ENCODE peak calls at places on chromosomes 12 and 14, in six cellular contexts. One of them, this sample, is unnamed.

GRCh38 chr12:51590347-51591019 is 550 bp upstream of the SCN8A start:
- DNase-seq in lower leg skin: no peak
- DNase-seq in fibroblast of mammary gland: peak; percentile 64
- DNase-seq in brain microvascular endothelial cell: peak; percentile 7
- DNase-seq in H9: no peak
- DNase-seq in IMR-90: peak; percentile 75
- DNase-seq in this sample: peak; percentile 96

GRCh38 chr14:85257287-85257686 is 272.7 kb upstream of the FLRT2 start:
- DNase-seq in H9: no peak
- DNase-seq in brain microvascular endothelial cell: no peak
- DNase-seq in IMR-90: no peak
- DNase-seq in fibroblast of mammary gland: no peak
- DNase-seq in lower leg skin: no peak
- DNase-seq in this sample: no peak

GRCh38 chr14:88470542-88471440 is 84.0 kb downstream of the PTPN21 start:
- DNase-seq in H9: no peak
- DNase-seq in fibroblast of mammary gland: peak; percentile 51
- DNase-seq in lower leg skin: no peak
- DNase-seq in brain microvascular endothelial cell: no peak
- DNase-seq in IMR-90: peak; percentile 63
- DNase-seq in this sample: peak; percentile 43

GRCh38 chr14:69268223-69268622 is 8.3 kb downstream of the GALNT16 start:
- DNase-seq in IMR-90: peak; percentile 75
- DNase-seq in fibroblast of mammary gland: peak; percentile 71
- DNase-seq in lower leg skin: no peak
- DNase-seq in H9: no peak
- DNase-seq in brain microvascular endothelial cell: peak; percentile 30
- DNase-seq in this sample: peak; percentile 73

GRCh38 chr14:90695997-90696681 is 120.1 kb downstream of the TTC7B start:
- DNase-seq in brain microvascular endothelial cell: no peak
- DNase-seq in fibroblast of mammary gland: no peak
- DNase-seq in lower leg skin: no peak
- DNase-seq in H9: no peak
- DNase-seq in IMR-90: no peak
- DNase-seq in this sample: no peak

GRCh38 chr12:26187429-26187828 is 7.9 kb upstream of the SSPN start:
- DNase-seq in brain microvascular endothelial cell: no peak
- DNase-seq in H9: no peak
- DNase-seq in fibroblast of mammary gland: peak; percentile 10
- DNase-seq in lower leg skin: no peak
- DNase-seq in IMR-90: no peak
- DNase-seq in this sample: no peak

GRCh38 chr12:21073129-21073528 is 57.9 kb upstream of the SLCO1B1 start:
- DNase-seq in H9: no peak
- DNase-seq in brain microvascular endothelial cell: peak; percentile 3
- DNase-seq in lower leg skin: no peak
- DNase-seq in fibroblast of mammary gland: no peak
- DNase-seq in IMR-90: no peak
- DNase-seq in this sample: no peak

GRCh38 chr12:53299454-53300180 is at the start of gene MYG1:
- DNase-seq in fibroblast of mammary gland: peak; percentile 85
- DNase-seq in H9: peak; percentile 98
- DNase-seq in lower leg skin: peak; percentile 94
- DNase-seq in brain microvascular endothelial cell: peak; percentile 76
- DNase-seq in IMR-90: peak; percentile 84
- DNase-seq in this sample: peak; percentile 85

GRCh38 chr14:61319706-61320105 is 1.7 kb upstream of the PRKCH start:
- DNase-seq in IMR-90: no peak
- DNase-seq in H9: no peak
- DNase-seq in lower leg skin: no peak
- DNase-seq in fibroblast of mammary gland: no peak
- DNase-seq in brain microvascular endothelial cell: no peak
- DNase-seq in this sample: no peak

GRCh38 chr12:43957732-43958131 is 121.9 kb downstream of the TMEM117 start:
- DNase-seq in fibroblast of mammary gland: peak; percentile 71
- DNase-seq in H9: no peak
- DNase-seq in lower leg skin: no peak
- DNase-seq in IMR-90: peak; percentile 67
- DNase-seq in brain microvascular endothelial cell: peak; percentile 60
- DNase-seq in this sample: peak; percentile 39

GRCh38 chr12:132270969-132271754 is 58.2 kb downstream of the GALNT9 start:
- DNase-seq in fibroblast of mammary gland: no peak
- DNase-seq in IMR-90: no peak
- DNase-seq in H9: no peak
- DNase-seq in brain microvascular endothelial cell: no peak
- DNase-seq in lower leg skin: no peak
- DNase-seq in this sample: no peak

GRCh38 chr12:93674386-93674785 is 2.8 kb upstream of the CRADD start:
- DNase-seq in IMR-90: no peak
- DNase-seq in brain microvascular endothelial cell: no peak
- DNase-seq in H9: no peak
- DNase-seq in fibroblast of mammary gland: no peak
- DNase-seq in lower leg skin: no peak
- DNase-seq in this sample: no peak

GRCh38 chr12:114746297-114747074 is 62.5 kb upstream of the TBX3 start:
- DNase-seq in brain microvascular endothelial cell: no peak
- DNase-seq in lower leg skin: no peak
- DNase-seq in H9: no peak
- DNase-seq in fibroblast of mammary gland: peak; percentile 71
- DNase-seq in IMR-90: peak; percentile 78
- DNase-seq in this sample: peak; percentile 76

GRCh38 chr12:30953257-30953656 is 26.7 kb downstream of the TSPAN11 start:
- DNase-seq in H9: no peak
- DNase-seq in lower leg skin: no peak
- DNase-seq in brain microvascular endothelial cell: no peak
- DNase-seq in IMR-90: no peak
- DNase-seq in fibroblast of mammary gland: no peak
- DNase-seq in this sample: no peak

GRCh38 chr12:79426121-79426520 is 264.6 kb downstream of the PAWR start:
- DNase-seq in IMR-90: no peak
- DNase-seq in fibroblast of mammary gland: no peak
- DNase-seq in lower leg skin: no peak
- DNase-seq in brain microvascular endothelial cell: no peak
- DNase-seq in H9: no peak
- DNase-seq in this sample: no peak

GRCh38 chr14:100645200-100645985 is 58.2 kb upstream of the BEGAIN start:
- DNase-seq in IMR-90: peak; percentile 76
- DNase-seq in H9: peak; percentile 92
- DNase-seq in brain microvascular endothelial cell: peak; percentile 79
- DNase-seq in lower leg skin: peak; percentile 95
- DNase-seq in fibroblast of mammary gland: peak; percentile 83
- DNase-seq in this sample: peak; percentile 53

GRCh38 chr12:116339800-116340371 is 62.4 kb upstream of the MED13L start:
- DNase-seq in lower leg skin: no peak
- DNase-seq in IMR-90: peak; percentile 56
- DNase-seq in fibroblast of mammary gland: peak; percentile 70
- DNase-seq in brain microvascular endothelial cell: no peak
- DNase-seq in H9: no peak
- DNase-seq in this sample: no peak

GRCh38 chr14:99523661-99524050 is 42.4 kb downstream of the CCNK start:
- DNase-seq in fibroblast of mammary gland: no peak
- DNase-seq in brain microvascular endothelial cell: no peak
- DNase-seq in IMR-90: no peak
- DNase-seq in H9: no peak
- DNase-seq in lower leg skin: no peak
- DNase-seq in this sample: no peak

GRCh38 chr14:55301722-55302121 is 30.5 kb downstream of the FBXO34 start:
- DNase-seq in lower leg skin: no peak
- DNase-seq in IMR-90: peak; percentile 63
- DNase-seq in brain microvascular endothelial cell: peak; percentile 67
- DNase-seq in H9: no peak
- DNase-seq in fibroblast of mammary gland: peak; percentile 69
- DNase-seq in this sample: peak; percentile 72

GRCh38 chr14:60760209-60760608 is 25.6 kb downstream of the MNAT1 start:
- DNase-seq in lower leg skin: no peak
- DNase-seq in fibroblast of mammary gland: no peak
- DNase-seq in IMR-90: no peak
- DNase-seq in H9: no peak
- DNase-seq in brain microvascular endothelial cell: no peak
- DNase-seq in this sample: no peak

GRCh38 chr14:50045039-50045711 is 71.2 kb downstream of the VCPKMT start:
- DNase-seq in brain microvascular endothelial cell: peak; percentile 50
- DNase-seq in H9: no peak
- DNase-seq in fibroblast of mammary gland: peak; percentile 93
- DNase-seq in lower leg skin: peak; percentile 96
- DNase-seq in IMR-90: peak; percentile 88
- DNase-seq in this sample: peak; percentile 93

GRCh38 chr14:77088645-77089044 is 9.4 kb upstream of the CIPC start:
- DNase-seq in fibroblast of mammary gland: no peak
- DNase-seq in H9: no peak
- DNase-seq in brain microvascular endothelial cell: no peak
- DNase-seq in lower leg skin: no peak
- DNase-seq in IMR-90: no peak
- DNase-seq in this sample: no peak

GRCh38 chr12:73361156-73361866 is 1089.1 kb downstream of the TRHDE start:
- DNase-seq in IMR-90: no peak
- DNase-seq in brain microvascular endothelial cell: no peak
- DNase-seq in H9: no peak
- DNase-seq in lower leg skin: no peak
- DNase-seq in fibroblast of mammary gland: no peak
- DNase-seq in this sample: no peak
- TF ChIP-seq CTCF in IMR-90: no peak
- TF ChIP-seq CTCF in brain microvascular endothelial cell: no peak
- TF ChIP-seq CTCF in H9: no peak
- TF ChIP-seq CTCF in lower leg skin: no peak
- TF ChIP-seq CTCF in fibroblast of mammary gland: no peak
- TF ChIP-seq CTCF in this sample: no peak

GRCh38 chr14:104135121-104135903 is 3.1 kb upstream of the KIF26A start:
- DNase-seq in brain microvascular endothelial cell: no peak
- DNase-seq in fibroblast of mammary gland: peak; percentile 14
- DNase-seq in H9: peak; percentile 84
- DNase-seq in lower leg skin: peak; percentile 85
- DNase-seq in IMR-90: no peak
- DNase-seq in this sample: no peak
- TF ChIP-seq CTCF in brain microvascular endothelial cell: peak; percentile 44
- TF ChIP-seq CTCF in fibroblast of mammary gland: no peak
- TF ChIP-seq CTCF in H9: peak; percentile 67
- TF ChIP-seq CTCF in lower leg skin: no peak
- TF ChIP-seq CTCF in IMR-90: peak; percentile 1
- TF ChIP-seq CTCF in this sample: no peak

GRCh38 chr12:118842753-118843335 is 138.5 kb upstream of the SRRM4 start:
- DNase-seq in brain microvascular endothelial cell: no peak
- DNase-seq in lower leg skin: no peak
- DNase-seq in fibroblast of mammary gland: no peak
- DNase-seq in IMR-90: no peak
- DNase-seq in H9: no peak
- DNase-seq in this sample: no peak
- TF ChIP-seq CTCF in brain microvascular endothelial cell: no peak
- TF ChIP-seq CTCF in lower leg skin: no peak
- TF ChIP-seq CTCF in fibroblast of mammary gland: no peak
- TF ChIP-seq CTCF in IMR-90: no peak
- TF ChIP-seq CTCF in H9: no peak
- TF ChIP-seq CTCF in this sample: no peak

GRCh38 chr12:127025545-127025944 is 1241.4 kb upstream of the TMEM132C start:
- DNase-seq in IMR-90: no peak
- DNase-seq in brain microvascular endothelial cell: no peak
- DNase-seq in fibroblast of mammary gland: peak; percentile 1
- DNase-seq in H9: no peak
- DNase-seq in lower leg skin: no peak
- DNase-seq in this sample: peak; percentile 0
- TF ChIP-seq CTCF in IMR-90: no peak
- TF ChIP-seq CTCF in brain microvascular endothelial cell: peak; percentile 27
- TF ChIP-seq CTCF in fibroblast of mammary gland: peak; percentile 19
- TF ChIP-seq CTCF in H9: no peak
- TF ChIP-seq CTCF in lower leg skin: no peak
- TF ChIP-seq CTCF in this sample: peak; percentile 19

DNA sequence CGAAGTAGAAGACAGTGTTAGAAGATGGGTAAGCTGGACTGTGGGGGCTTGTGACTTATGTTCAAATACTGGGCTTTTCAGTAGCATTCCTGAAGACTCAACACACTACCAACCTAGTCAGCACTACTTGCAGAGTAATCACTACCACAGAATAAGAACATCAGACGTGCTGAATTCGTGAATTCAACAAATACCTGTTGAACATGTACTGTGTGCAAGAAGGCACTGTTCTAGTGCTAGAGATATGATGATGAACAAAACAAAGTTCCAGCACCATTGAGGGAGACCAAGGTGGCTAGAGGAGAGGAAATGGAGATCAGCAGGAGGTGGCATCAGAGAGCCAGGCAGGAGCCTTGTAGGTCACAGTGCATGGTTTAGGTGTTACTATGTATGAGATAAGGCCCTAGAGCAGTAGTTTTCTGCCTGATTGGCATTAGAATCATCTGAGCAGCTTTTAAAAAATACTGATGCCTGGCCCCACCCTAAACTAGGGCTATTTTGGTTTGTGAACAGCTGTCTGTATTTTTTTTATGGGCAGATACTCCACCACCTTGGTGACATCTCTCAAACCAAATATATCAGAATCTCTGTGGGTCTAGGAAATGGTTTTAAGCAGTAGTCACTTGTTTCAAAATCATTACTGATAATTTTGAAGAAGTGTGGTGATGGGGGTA is 26.8 kb downstream of the FERMT2 start:
- DNase-seq in H9: peak; percentile 49
- DNase-seq in IMR-90: no peak
- DNase-seq in fibroblast of mammary gland: no peak
- DNase-seq in brain microvascular endothelial cell: no peak
- DNase-seq in lower leg skin: no peak
- DNase-seq in this sample: no peak
- TF ChIP-seq CTCF in H9: peak; percentile 25
- TF ChIP-seq CTCF in IMR-90: peak; percentile 15
- TF ChIP-seq CTCF in fibroblast of mammary gland: peak; percentile 14
- TF ChIP-seq CTCF in brain microvascular endothelial cell: no peak
- TF ChIP-seq CTCF in lower leg skin: no peak
- TF ChIP-seq CTCF in this sample: no peak

This sample was measured in foreskin fibroblast.